ENCODE peak calls at places on chromosomes 2 and 18, in six cellular contexts. Z, U, X, F, A and C are unnamed samples.

GRCh38 chr2:128638741-128639477 is 320.2 kb upstream of the HS6ST1 start:
- DNase-seq in X (peak), A (no peak), U (peak), F (peak), Z (no peak), C (peak)

GRCh38 chr2:218186355-218186766 is 19.6 kb upstream of the CXCR1 start:
- DNase-seq in X (peak), A (peak), Z (peak), F (peak), U (peak), C (peak)

GRCh38 chr2:71865391-71865965 is 282.2 kb downstream of the CYP26B1 start:
- DNase-seq in Z (no peak), A (no peak), X (no peak), U (no peak), F (no peak), C (no peak)

GRCh38 chr2:212791579-212791978 is 253.0 kb upstream of the ERBB4 start:
- DNase-seq in U (no peak), X (no peak), F (no peak), Z (no peak), A (no peak), C (no peak)

GRCh38 chr2:239323473-239323872 is 77.3 kb downstream of the HDAC4 start:
- DNase-seq in A (no peak), X (no peak), Z (no peak), U (no peak), F (no peak), C (no peak)

GRCh38 chr2:85702172-85702571 is 8.0 kb downstream of the GNLY start:
- DNase-seq in F (no peak), X (peak), U (no peak), A (no peak), Z (no peak), C (peak)

GRCh38 chr18:26804474-26804873 is 61.0 kb downstream of the AQP4 start:
- DNase-seq in A (no peak), Z (peak), U (no peak), X (no peak), F (peak), C (no peak)

GRCh38 chr18:72866901-72867701 is 686 bp downstream of the NETO1 start:
- DNase-seq in A (no peak), X (no peak), F (no peak), U (peak), Z (no peak), C (peak)

GRCh38 chr2:201674298-201674697 is 24.1 kb downstream of the MPP4 start:
- DNase-seq in A (no peak), X (no peak), F (no peak), U (no peak), Z (no peak), C (no peak)

GRCh38 chr2:54669677-54670484 is 53.6 kb upstream of the EML6 start:
- DNase-seq in U (no peak), X (peak), Z (no peak), F (no peak), A (no peak), C (peak)

GRCh38 chr18:22348521-22349316 is 69.0 kb downstream of the CTAGE1 start:
- DNase-seq in X (peak), Z (no peak), U (peak), F (peak), A (peak), C (peak)

GRCh38 chr2:111708478-111708877 is 175.5 kb downstream of the ANAPC1 start:
- DNase-seq in A (no peak), U (no peak), F (no peak), X (no peak), Z (no peak), C (no peak)